ENCODE peak calls at places on chromosome 14, in ten cellular contexts. D, X, P, B, U, Y, H, S, T and L are unnamed samples.

GRCh38 chr14:99936738-99937474 is 128.3 kb upstream of the EVL start:
- DNase-seq in D (no peak), X (no peak), P (no peak), B (no peak), U (no peak), Y (no peak), H (no peak), S (no peak), T (no peak), L (no peak)

GRCh38 chr14:95413289-95414215 is 93.8 kb upstream of the CLMN start:
- DNase-seq in D (no peak), X (no peak), P (no peak), B (no peak), U (no peak), Y (peak), H (no peak), S (no peak), T (no peak), L (peak)

GRCh38 chr14:56248442-56248841 is 130.2 kb downstream of the PELI2 start:
- DNase-seq in D (no peak), X (no peak), P (no peak), B (no peak), U (no peak), Y (no peak), H (no peak), S (no peak), T (no peak), L (no peak)

GRCh38 chr14:80621701-80622100 is 319.8 kb downstream of the CEP128 start:
- DNase-seq in D (peak), X (peak), P (no peak), B (peak), U (no peak), Y (peak), H (no peak), S (no peak), T (peak), L (peak)

GRCh38 chr14:100392266-100392850 is 69.2 kb downstream of the SLC25A47 start:
- DNase-seq in D (peak), X (no peak), P (no peak), B (no peak), U (no peak), Y (no peak), H (no peak), S (no peak), T (no peak), L (no peak)

GRCh38 chr14:95180966-95181733 is 23.8 kb upstream of the DICER1 start:
- DNase-seq in D (peak), X (no peak), P (no peak), B (no peak), U (no peak), Y (no peak), H (no peak), S (no peak), T (no peak), L (no peak)

GRCh38 chr14:52043690-52044089 is 25.2 kb downstream of the NID2 start:
- DNase-seq in D (peak), X (no peak), P (no peak), B (no peak), U (no peak), Y (peak), H (peak), S (peak), T (no peak), L (no peak)

GRCh38 chr14:89571502-89571901 is 154.5 kb upstream of the FOXN3 start:
- DNase-seq in D (no peak), X (no peak), P (no peak), B (no peak), U (no peak), Y (no peak), H (no peak), S (no peak), T (no peak), L (no peak)

GRCh38 chr14:105294142-105294597 is 6.6 kb downstream of the BRF1 start:
- DNase-seq in D (peak), X (no peak), P (peak), B (no peak), U (peak), Y (no peak), H (no peak), S (peak), T (peak), L (no peak)

GRCh38 chr14:101176535-101177205 is 273.1 kb upstream of the RTL1 start:
- DNase-seq in D (no peak), X (no peak), P (no peak), B (no peak), U (no peak), Y (no peak), H (no peak), S (no peak), T (no peak), L (no peak)

GRCh38 chr14:96362071-96362964 is 823 bp downstream of the ATG2B start:
- DNase-seq in D (peak), X (peak), P (no peak), B (peak), U (no peak), Y (peak), H (peak), S (peak), T (no peak), L (no peak)

GRCh38 chr14:32038876-32039275 is 38.2 kb upstream of the ARHGAP5 start:
- DNase-seq in D (peak), X (no peak), P (no peak), B (no peak), U (no peak), Y (peak), H (peak), S (no peak), T (peak), L (no peak)

GRCh38 chr14:29475641-29476040 is 452.0 kb downstream of the PRKD1 start:
- DNase-seq in D (no peak), X (no peak), P (no peak), B (peak), U (no peak), Y (peak), H (no peak), S (no peak), T (no peak), L (peak)

GRCh38 chr14:22488522-22489246 is 100.3 kb downstream of the DAD1 start:
- DNase-seq in D (no peak), X (no peak), P (no peak), B (no peak), U (no peak), Y (no peak), H (no peak), S (no peak), T (no peak), L (no peak)

GRCh38 chr14:36826614-36827013 is 165.0 kb downstream of the PAX9 start:
- DNase-seq in D (no peak), X (no peak), P (no peak), B (no peak), U (no peak), Y (no peak), H (no peak), S (no peak), T (no peak), L (no peak)

GRCh38 chr14:65422093-65422834 is 9.7 kb downstream of the FUT8 start:
- DNase-seq in D (peak), X (peak), P (no peak), B (no peak), U (no peak), Y (no peak), H (no peak), S (no peak), T (peak), L (no peak)

GRCh38 chr14:59187802-59188460 is 536 bp upstream of the DAAM1 start:
- DNase-seq in D (no peak), X (no peak), P (peak), B (no peak), U (peak), Y (peak), H (peak), S (peak), T (no peak), L (peak)

GRCh38 chr14:96239759-96240158 is 16.3 kb upstream of the BDKRB1 start:
- DNase-seq in D (no peak), X (no peak), P (no peak), B (no peak), U (no peak), Y (no peak), H (peak), S (no peak), T (no peak), L (no peak)

GRCh38 chr14:91354221-91354916 is 63.3 kb downstream of the CCDC88C start:
- DNase-seq in D (peak), X (no peak), P (peak), B (peak), U (peak), Y (no peak), H (no peak), S (no peak), T (peak), L (no peak)

GRCh38 chr14:95130545-95130944 is 26.8 kb downstream of the DICER1 start:
- DNase-seq in D (no peak), X (no peak), P (no peak), B (no peak), U (no peak), Y (no peak), H (no peak), S (no peak), T (no peak), L (no peak)

GRCh38 chr14:92793709-92794546 is at the start of gene GOLGA5:
- DNase-seq in D (peak), X (peak), P (peak), B (peak), U (peak), Y (peak), H (peak), S (peak), T (peak), L (peak)

GRCh38 chr14:59771577-59771976 is 99.0 kb downstream of the RTN1 start:
- DNase-seq in D (peak), X (no peak), P (no peak), B (no peak), U (no peak), Y (peak), H (no peak), S (no peak), T (peak), L (peak)

GRCh38 chr14:72736348-72736747 is 157.6 kb downstream of the DPF3 start:
- DNase-seq in D (no peak), X (no peak), P (no peak), B (no peak), U (no peak), Y (peak), H (no peak), S (no peak), T (peak), L (no peak)

GRCh38 chr14:92360666-92361370 is 37.9 kb downstream of the SLC24A4 start:
- DNase-seq in D (no peak), X (no peak), P (no peak), B (no peak), U (no peak), Y (no peak), H (no peak), S (no peak), T (no peak), L (no peak)

GRCh38 chr14:32073537-32074189 is 3.4 kb upstream of the ARHGAP5 start:
- DNase-seq in D (peak), X (peak), P (no peak), B (peak), U (peak), Y (peak), H (peak), S (peak), T (peak), L (peak)

GRCh38 chr14:56199095-56199975 is 81.1 kb downstream of the PELI2 start:
- DNase-seq in D (peak), X (no peak), P (no peak), B (peak), U (no peak), Y (no peak), H (peak), S (no peak), T (peak), L (no peak)

GRCh38 chr14:104683653-104684448 is 5.6 kb upstream of the INF2 start:
- DNase-seq in D (no peak), X (no peak), P (no peak), B (no peak), U (no peak), Y (no peak), H (no peak), S (no peak), T (no peak), L (no peak)

GRCh38 chr14:42123526-42123925 is 516.9 kb downstream of the LRFN5 start:
- DNase-seq in D (no peak), X (no peak), P (no peak), B (no peak), U (no peak), Y (no peak), H (no peak), S (no peak), T (no peak), L (no peak)

GRCh38 chr14:70982204-70982603 is 74.9 kb downstream of the PCNX1 start:
- DNase-seq in D (no peak), X (no peak), P (no peak), B (no peak), U (no peak), Y (no peak), H (no peak), S (no peak), T (no peak), L (no peak)

GRCh38 chr14:70976591-70976990 is 69.3 kb downstream of the PCNX1 start:
- DNase-seq in D (no peak), X (no peak), P (no peak), B (no peak), U (no peak), Y (no peak), H (no peak), S (no peak), T (no peak), L (no peak)

GRCh38 chr14:70987042-70987441 is 79.8 kb downstream of the PCNX1 start:
- DNase-seq in D (peak), X (no peak), P (no peak), B (peak), U (no peak), Y (no peak), H (no peak), S (no peak), T (peak), L (peak)

DNA sequence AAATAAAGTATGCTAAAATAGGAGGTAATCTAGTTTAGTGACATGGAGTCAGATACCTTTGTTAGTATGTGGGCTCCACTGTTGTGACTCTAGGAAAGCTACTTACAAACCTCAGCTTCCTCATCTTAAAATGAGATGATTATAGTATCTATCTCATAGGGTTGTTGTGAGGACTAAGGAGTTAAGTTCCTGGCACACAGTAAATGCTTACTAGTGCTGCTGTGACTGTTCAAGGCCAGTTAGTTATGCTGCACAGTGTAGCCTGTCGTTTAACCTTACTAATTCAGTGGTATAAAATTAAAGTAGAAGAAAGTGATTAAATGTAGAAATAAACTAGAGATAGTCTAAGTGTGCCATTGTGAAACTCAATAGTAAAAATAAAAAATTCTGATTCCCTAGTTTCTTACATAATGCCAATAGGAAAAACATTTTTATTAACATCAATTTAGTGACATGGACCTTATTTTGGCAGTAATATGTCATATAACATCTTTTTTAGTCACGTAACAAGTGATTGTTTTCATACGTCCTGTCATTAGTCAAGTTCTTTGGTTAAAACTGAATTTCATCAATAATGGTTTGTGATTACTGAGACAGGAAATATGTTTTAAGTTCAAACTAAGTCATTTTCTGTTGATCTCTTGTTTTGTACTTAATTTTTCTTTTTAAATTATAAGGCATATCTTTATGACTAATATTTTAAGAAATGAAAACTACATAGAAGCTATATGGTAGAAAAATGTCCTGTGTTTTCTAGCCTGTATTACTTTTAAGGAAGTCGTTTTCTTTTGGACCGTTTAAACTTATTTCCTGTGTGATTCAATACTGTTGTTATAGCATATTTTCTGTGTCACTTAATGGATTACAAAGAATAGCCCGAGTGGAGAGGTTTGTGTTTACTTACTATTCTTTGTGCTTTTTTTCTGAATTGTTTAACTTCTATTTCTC is 74.0 kb downstream of the PCNX1 start:
- DNase-seq in D (no peak), X (no peak), P (no peak), B (no peak), U (no peak), Y (peak), H (no peak), S (no peak), T (no peak), L (no peak)
- H3K27ac ChIP-seq in D (no peak), X (no peak), P (no peak), B (no peak), U (no peak), Y (peak), H (no peak), S (no peak), T (no peak), L (no peak)

DNA sequence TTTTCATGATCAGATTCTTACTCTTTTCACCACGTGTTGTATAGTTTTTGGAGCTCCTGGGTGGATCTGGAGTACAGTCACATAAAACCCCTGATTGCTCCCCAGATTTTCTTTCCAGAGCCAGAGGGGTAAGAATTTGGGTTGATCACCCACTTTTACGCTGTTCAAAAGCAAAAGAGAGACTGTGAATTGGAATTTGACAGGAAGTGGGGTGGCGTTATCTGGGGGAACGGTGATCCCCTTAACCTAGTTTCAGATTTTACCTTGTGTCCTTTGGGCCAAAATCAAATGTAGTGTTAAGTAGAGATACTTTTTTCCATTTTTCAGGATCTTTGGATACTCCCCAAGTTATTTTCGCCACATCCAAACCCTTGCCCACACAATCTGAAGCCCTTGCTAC is 75.6 kb downstream of the TGFB3 start:
- DNase-seq in D (no peak), X (no peak), P (no peak), B (no peak), U (no peak), Y (no peak), H (no peak), S (no peak), T (no peak), L (no peak)
- H3K27ac ChIP-seq in D (peak), X (no peak), P (peak), B (no peak), U (no peak), Y (no peak), H (no peak), S (no peak), T (no peak), L (no peak)

GRCh38 chr14:93944348-93945069 is 17.4 kb downstream of the FAM181A start:
- DNase-seq in D (no peak), X (no peak), P (peak), B (no peak), U (no peak), Y (no peak), H (no peak), S (no peak), T (no peak), L (no peak)
- H3K27ac ChIP-seq in D (peak), X (no peak), P (peak), B (no peak), U (no peak), Y (no peak), H (no peak), S (no peak), T (no peak), L (no peak)

GRCh38 chr14:102295301-102295700 is 9.7 kb downstream of the MOK start:
- DNase-seq in D (peak), X (no peak), P (no peak), B (no peak), U (no peak), Y (peak), H (no peak), S (no peak), T (peak), L (no peak)

GRCh38 chr14:102292446-102292845 is 12.5 kb downstream of the MOK start:
- DNase-seq in D (no peak), X (no peak), P (no peak), B (no peak), U (no peak), Y (no peak), H (peak), S (no peak), T (no peak), L (no peak)

GRCh38 chr14:102288139-102288538 is 16.8 kb downstream of the MOK start:
- DNase-seq in D (no peak), X (no peak), P (no peak), B (no peak), U (no peak), Y (no peak), H (no peak), S (no peak), T (no peak), L (no peak)

GRCh38 chr14:102297436-102298170 is 7.4 kb downstream of the MOK start:
- DNase-seq in D (no peak), X (no peak), P (no peak), B (no peak), U (no peak), Y (no peak), H (no peak), S (no peak), T (no peak), L (no peak)

DNA sequence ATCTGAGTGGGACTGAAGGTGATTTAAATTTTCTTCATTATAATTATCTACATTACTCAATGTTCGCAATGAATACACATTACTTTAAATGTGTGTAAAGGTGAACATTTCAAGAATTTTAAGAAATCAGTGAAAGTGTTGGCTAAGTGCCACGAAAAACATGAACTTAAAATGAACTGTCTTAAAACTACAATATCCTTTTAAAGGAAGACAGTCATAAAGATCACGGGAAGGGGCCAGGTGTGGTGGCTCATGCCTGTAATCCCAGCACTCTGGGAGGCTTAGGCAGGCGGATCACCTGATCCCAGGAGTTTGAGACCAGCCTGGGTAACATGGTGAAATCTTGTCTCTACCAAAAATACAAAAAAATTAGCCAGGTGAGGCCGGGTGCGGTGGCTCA is 11.2 kb downstream of the MOK start:
- DNase-seq in D (peak), X (peak), P (no peak), B (peak), U (no peak), Y (peak), H (no peak), S (no peak), T (peak), L (no peak)
- H3K27ac ChIP-seq in D (no peak), X (peak), P (no peak), B (no peak), U (no peak), Y (peak), H (no peak), S (no peak), T (no peak), L (no peak)

GRCh38 chr14:68916358-68916757 is 62.7 kb downstream of the ACTN1 start:
- DNase-seq in D (no peak), X (no peak), P (no peak), B (no peak), U (no peak), Y (no peak), H (no peak), S (no peak), T (no peak), L (no peak)

GRCh38 chr14:68921666-68922065 is 57.4 kb downstream of the ACTN1 start:
- DNase-seq in D (no peak), X (no peak), P (no peak), B (no peak), U (no peak), Y (no peak), H (no peak), S (no peak), T (no peak), L (no peak)

GRCh38 chr14:68921049-68921448 is 58.1 kb downstream of the ACTN1 start:
- DNase-seq in D (no peak), X (no peak), P (no peak), B (no peak), U (no peak), Y (no peak), H (no peak), S (no peak), T (no peak), L (no peak)

GRCh38 chr14:68919129-68919927 is 59.8 kb downstream of the ACTN1 start:
- DNase-seq in D (no peak), X (no peak), P (no peak), B (no peak), U (no peak), Y (no peak), H (no peak), S (no peak), T (no peak), L (no peak)

DNA sequence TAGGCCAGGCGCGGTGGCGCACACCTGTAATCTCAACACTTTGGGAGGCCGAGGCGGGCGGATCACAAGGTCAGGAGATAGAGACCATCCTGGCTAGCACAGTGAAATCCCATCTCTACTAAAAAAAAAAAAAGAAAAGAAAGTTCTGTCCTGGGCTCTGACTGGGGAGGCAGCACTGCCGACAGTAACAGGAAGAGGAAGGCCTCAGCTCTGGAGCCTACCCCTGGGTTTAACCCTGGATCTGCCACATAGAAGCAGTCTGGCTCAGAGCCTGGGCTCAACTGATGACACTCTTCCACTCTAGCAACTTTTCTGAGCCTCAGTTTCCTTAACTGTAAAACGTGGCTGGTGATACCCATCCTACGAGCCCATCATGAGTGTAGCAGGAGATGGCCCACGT is 60.5 kb downstream of the ACTN1 start:
- DNase-seq in D (no peak), X (no peak), P (no peak), B (no peak), U (no peak), Y (no peak), H (no peak), S (no peak), T (no peak), L (no peak)
- H3K27ac ChIP-seq in D (no peak), X (no peak), P (no peak), B (no peak), U (no peak), Y (no peak), H (no peak), S (no peak), T (no peak), L (no peak)